ENCODE peak calls at places on chromosomes 1 and 21, in seven cellular contexts. M is CD4-positive, CD25-positive, alpha-beta regulatory T cell; Q is Peyer's patch; S is prostate gland; L is psoas muscle; P is upper lobe of right lung; G is ovary. B is an unnamed sample. For H3K4me1, the result is how much of the 10 kb centered on the place peaks cover.

GRCh38 chr1:13948396-13948795 is 248.4 kb downstream of the PRDM2 start:
- DNase-seq in M (no peak), Q (no peak), S (no peak), L (no peak), P (no peak), G (peak), B (no peak)

GRCh38 chr1:192626366-192627179 is 9.4 kb upstream of the RGS13 start:
- DNase-seq in M (no peak), Q (no peak), S (no peak), L (no peak), P (no peak), G (no peak), B (no peak)

GRCh38 chr1:218521414-218522169 is 176.5 kb downstream of the TGFB2 start:
- DNase-seq in M (no peak), Q (peak), S (peak), L (no peak), P (no peak), G (no peak), B (no peak)

GRCh38 chr1:202505356-202505755 is 156.9 kb downstream of the PPP1R12B start:
- DNase-seq in M (no peak), Q (no peak), S (no peak), L (no peak), P (no peak), G (peak), B (no peak)

GRCh38 chr1:219119839-219120238 is 53.8 kb upstream of the LYPLAL1 start:
- DNase-seq in M (no peak), Q (no peak), S (no peak), L (no peak), P (no peak), G (no peak), B (no peak)

GRCh38 chr1:24178404-24178803 is 8.7 kb downstream of the IFNLR1 start:
- DNase-seq in M (no peak), Q (no peak), S (no peak), L (no peak), P (no peak), G (no peak), B (no peak)

GRCh38 chr1:154974808-154975408 is 427 bp downstream of the CKS1B start:
- DNase-seq in M (peak), Q (peak), S (peak), L (peak), P (peak), G (peak), B (peak)

GRCh38 chr1:8409107-8409506 is 91.2 kb downstream of the SLC45A1 start:
- DNase-seq in M (no peak), Q (no peak), S (no peak), L (no peak), P (no peak), G (no peak), B (no peak)

GRCh38 chr1:67572594-67573221 is 112.3 kb upstream of the GADD45A start:
- DNase-seq in M (no peak), Q (peak), S (peak), L (peak), P (peak), G (no peak), B (peak)

GRCh38 chr1:246110343-246111219 is 396.5 kb downstream of the SMYD3 start:
- DNase-seq in M (no peak), Q (no peak), S (no peak), L (no peak), P (no peak), G (no peak), B (no peak)

GRCh38 chr21:37594472-37594951 is 227.9 kb downstream of the DYRK1A start:
- DNase-seq in M (no peak), Q (no peak), S (no peak), L (no peak), P (no peak), G (no peak), B (no peak)

GRCh38 chr1:221035680-221036153 is 156.5 kb downstream of the HLX start:
- DNase-seq in M (no peak), Q (no peak), S (no peak), L (no peak), P (no peak), G (no peak), B (no peak)

GRCh38 chr1:107648071-107648470 is 316.9 kb downstream of the VAV3 start:
- DNase-seq in M (no peak), Q (no peak), S (no peak), L (no peak), P (no peak), G (no peak), B (peak)

GRCh38 chr1:178935610-178936009 is 64.7 kb upstream of the ANGPTL1 start:
- DNase-seq in M (no peak), Q (peak), S (no peak), L (no peak), P (no peak), G (no peak), B (no peak)

GRCh38 chr1:56081151-56081550 is 498.2 kb downstream of the PLPP3 start:
- DNase-seq in M (no peak), Q (peak), S (no peak), L (peak), P (no peak), G (peak), B (no peak)

GRCh38 chr1:64885648-64886047 is 80.7 kb downstream of the JAK1 start:
- DNase-seq in M (no peak), Q (no peak), S (no peak), L (no peak), P (no peak), G (no peak), B (no peak)

GRCh38 chr1:236541710-236542109 is 17.9 kb downstream of the LGALS8 start:
- DNase-seq in M (no peak), Q (no peak), S (no peak), L (no peak), P (no peak), G (no peak), B (no peak)

GRCh38 chr1:246961939-246962373 is 30.2 kb upstream of the AHCTF1 start:
- DNase-seq in M (no peak), Q (peak), S (no peak), L (no peak), P (peak), G (no peak), B (no peak)

GRCh38 chr1:155013632-155014031 is 11.0 kb downstream of the ZBTB7B start:
- DNase-seq in M (peak), Q (peak), S (no peak), L (no peak), P (no peak), G (no peak), B (no peak)

GRCh38 chr1:19222573-19222972 is 12.5 kb upstream of the UBR4 start:
- DNase-seq in M (no peak), Q (no peak), S (no peak), L (no peak), P (no peak), G (no peak), B (no peak)

GRCh38 chr1:9651565-9652378 is at the start of gene PIK3CD:
- DNase-seq in M (peak), Q (peak), S (no peak), L (peak), P (peak), G (no peak), B (no peak)

GRCh38 chr1:11946647-11947046 is 12.1 kb downstream of the PLOD1 start:
- DNase-seq in M (no peak), Q (no peak), S (no peak), L (no peak), P (no peak), G (no peak), B (no peak)

GRCh38 chr21:35882791-35883240 is 177.5 kb downstream of the SETD4 start:
- DNase-seq in M (no peak), Q (no peak), S (no peak), L (peak), P (no peak), G (no peak), B (no peak)

GRCh38 chr1:21952806-21953514 is 15.8 kb upstream of the HSPG2 start:
- DNase-seq in M (no peak), Q (no peak), S (no peak), L (peak), P (no peak), G (no peak), B (no peak)

GRCh38 chr1:119549719-119550141 is 42.7 kb downstream of the HSD3B1 start:
- DNase-seq in M (no peak), Q (peak), S (peak), L (no peak), P (no peak), G (peak), B (peak)

GRCh38 chr1:68051475-68051874 is 1.0 kb upstream of the DIRAS3 start:
- DNase-seq in M (no peak), Q (no peak), S (peak), L (peak), P (no peak), G (peak), B (no peak)

GRCh38 chr1:202656057-202656456 is 54.2 kb downstream of the SYT2 start:
- DNase-seq in M (no peak), Q (no peak), S (no peak), L (no peak), P (no peak), G (no peak), B (no peak)

GRCh38 chr1:197393105-197393504 is 125.1 kb downstream of the CRB1 start:
- DNase-seq in M (no peak), Q (no peak), S (no peak), L (no peak), P (no peak), G (no peak), B (no peak)

GRCh38 chr1:14707774-14708450 is 109.4 kb downstream of the KAZN start:
- DNase-seq in M (no peak), Q (no peak), S (no peak), L (no peak), P (no peak), G (no peak), B (no peak)

GRCh38 chr1:55969322-55969721 is 610.0 kb downstream of the PLPP3 start:
- DNase-seq in M (no peak), Q (no peak), S (no peak), L (no peak), P (no peak), G (no peak), B (no peak)

GRCh38 chr1:198619375-198620140 is 19.3 kb upstream of the PTPRC start:
- DNase-seq in M (no peak), Q (no peak), S (no peak), L (no peak), P (no peak), G (no peak), B (no peak)

GRCh38 chr1:232422901-232423300 is 207.0 kb downstream of the SIPA1L2 start:
- DNase-seq in M (no peak), Q (no peak), S (no peak), L (no peak), P (no peak), G (no peak), B (no peak)

GRCh38 chr1:64955093-64956066 is 11.0 kb downstream of the JAK1 start:
- DNase-seq in M (no peak), Q (peak), S (peak), L (no peak), P (no peak), G (no peak), B (no peak)

GRCh38 chr1:246647113-246647512 is 77.1 kb upstream of the SCCPDH start:
- DNase-seq in M (no peak), Q (peak), S (no peak), L (peak), P (no peak), G (no peak), B (no peak)

GRCh38 chr1:41483960-41484844 is at the start of gene EDN2:
- DNase-seq in M (no peak), Q (peak), S (peak), L (peak), P (peak), G (no peak), B (no peak)
- H3K4me1 ChIP-seq in M (under half), Q (under half), S (under half), L (under half), P (under half), G (under half), B (under half)

GRCh38 chr1:90579212-90579802 is 137.8 kb downstream of the BARHL2 start:
- DNase-seq in M (no peak), Q (no peak), S (no peak), L (no peak), P (no peak), G (no peak), B (no peak)

GRCh38 chr1:90574692-90575370 is 142.3 kb downstream of the BARHL2 start:
- DNase-seq in M (no peak), Q (no peak), S (no peak), L (no peak), P (no peak), G (no peak), B (no peak)

DNA sequence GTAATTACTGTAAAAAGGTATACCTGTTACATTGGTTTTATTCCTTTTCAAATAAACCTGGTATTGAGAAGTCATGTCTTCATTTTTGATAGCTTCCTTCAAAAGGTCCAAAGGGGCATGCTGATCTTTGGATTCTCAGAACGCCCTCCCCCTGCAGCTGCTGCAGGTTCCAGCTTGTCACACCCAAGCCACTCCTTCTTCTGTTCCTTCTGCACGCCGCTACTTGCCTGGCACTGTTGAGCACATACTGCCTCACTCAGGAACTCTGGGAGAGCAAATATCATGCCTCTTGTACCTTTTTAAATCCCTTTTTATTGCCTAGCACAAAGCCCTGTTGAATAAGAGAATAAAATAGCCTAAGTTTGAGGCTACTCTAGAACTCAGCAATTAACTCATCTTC is 136.9 kb downstream of the BARHL2 start:
- DNase-seq in M (no peak), Q (no peak), S (peak), L (no peak), P (no peak), G (no peak), B (no peak)
- H3K4me1 ChIP-seq in M (under half), Q (under half), S (under half), L (under half), P (under half), G (under half), B (under half)

DNA sequence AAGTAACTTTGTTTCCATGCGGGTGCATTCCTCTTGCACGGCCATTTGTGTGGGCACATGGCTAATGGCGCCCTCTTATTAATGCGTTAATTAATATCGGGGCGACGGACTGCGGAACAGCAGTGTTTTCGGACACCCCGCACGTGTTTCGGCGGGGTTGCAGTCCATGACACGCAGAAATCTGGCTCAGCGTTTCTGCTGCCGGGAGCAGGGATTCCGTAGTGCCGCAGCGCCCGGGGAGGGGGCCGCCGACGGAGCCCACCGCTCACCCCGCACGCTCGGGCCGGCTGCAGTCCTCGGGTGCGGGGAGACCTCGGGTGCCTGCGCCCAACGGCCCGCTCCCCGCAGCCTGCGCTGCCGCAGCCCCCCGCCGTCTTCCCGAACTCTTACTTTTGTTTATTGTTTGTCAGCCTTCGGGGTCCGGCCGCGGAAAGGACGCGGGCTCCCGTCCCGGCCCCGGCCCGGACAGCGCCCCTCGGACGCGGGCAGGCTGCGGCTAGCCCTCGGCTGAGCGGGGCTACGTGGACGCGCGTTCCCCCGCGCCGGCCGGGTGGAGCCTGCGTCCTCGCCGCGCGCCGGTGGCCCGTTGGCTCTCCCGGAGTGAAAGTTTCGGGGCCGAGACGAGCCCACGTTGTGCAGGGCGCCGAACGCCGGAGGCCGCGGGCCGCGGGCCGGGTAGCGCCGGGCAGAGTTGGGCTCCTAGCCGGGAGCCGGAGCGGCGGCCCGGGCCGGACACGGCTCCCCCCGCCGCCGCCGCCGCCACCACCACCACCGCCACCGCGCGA is 845 bp downstream of the NFIA start:
- DNase-seq in M (no peak), Q (peak), S (no peak), L (peak), P (peak), G (no peak), B (no peak)
- H3K4me1 ChIP-seq in M (under half), Q (under half), S (under half), L (under half), P (under half), G (under half), B (under half)

GRCh38 chr1:27864264-27864895 is 8.0 kb upstream of the THEMIS2 start:
- DNase-seq in M (no peak), Q (no peak), S (no peak), L (no peak), P (no peak), G (no peak), B (no peak)
- H3K4me1 ChIP-seq in M (under half), Q (under half), S (under half), L (under half), P (under half), G (under half), B (under half)

GRCh38 chr1:228405200-228405978 is 1.2 kb downstream of the TRIM11 start:
- DNase-seq in M (no peak), Q (peak), S (no peak), L (no peak), P (no peak), G (no peak), B (no peak)

GRCh38 chr1:228404107-228404720 is 2.4 kb downstream of the TRIM11 start:
- DNase-seq in M (no peak), Q (peak), S (no peak), L (no peak), P (peak), G (no peak), B (no peak)

GRCh38 chr1:228402638-228403025 is 4.0 kb downstream of the TRIM11 start:
- DNase-seq in M (no peak), Q (peak), S (no peak), L (no peak), P (peak), G (no peak), B (no peak)

GRCh38 chr1:228401782-228402637 is 4.6 kb downstream of the TRIM11 start:
- DNase-seq in M (no peak), Q (peak), S (no peak), L (no peak), P (peak), G (no peak), B (no peak)

DNA sequence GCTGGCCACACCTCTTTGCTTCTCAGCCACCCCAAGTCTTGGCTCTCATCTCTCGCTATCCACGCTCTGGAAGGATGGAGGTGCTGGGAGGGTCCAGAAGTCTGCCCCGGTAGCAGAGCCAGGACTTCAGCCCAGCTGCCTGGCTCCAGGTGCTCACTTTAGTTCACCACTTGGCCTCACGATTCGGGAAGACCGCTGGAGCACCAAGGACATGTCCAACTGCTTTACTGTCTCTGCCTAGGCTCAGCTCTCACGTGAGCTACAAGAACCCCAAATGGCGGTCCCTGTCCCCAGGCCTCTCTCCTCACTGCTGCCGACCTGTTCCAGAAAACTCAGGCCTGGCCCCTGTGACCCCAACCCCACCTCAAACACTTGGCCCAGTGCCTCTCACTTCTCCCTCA is 3.4 kb downstream of the TRIM11 start:
- DNase-seq in M (no peak), Q (peak), S (no peak), L (no peak), P (peak), G (no peak), B (no peak)
- H3K4me1 ChIP-seq in M (half or more), Q (under half), S (under half), L (under half), P (under half), G (under half), B (under half)